ENCODE peak calls at places on chromosomes 3 and 15, in eight cellular contexts. G is NCI-H1436, R is hepatic stellate cell, W is H54, I is fibroblast of pulmonary artery, H is ureter, T is ovary, D is astrocyte. A is an unnamed sample.
A peak's percentile ranks its signal among the peaks of the same experiment; 100 is the strongest.

GRCh38 chr15:60424006-60424405 is 26.2 kb upstream of the ANXA2 start:
- DNase-seq in G (no peak), R (no peak), W (no peak), I (no peak), H (no peak), T (no peak), D (no peak), A (no peak)

GRCh38 chr15:62533687-62534086 is 368.6 kb upstream of the C2CD4B start:
- DNase-seq in G (no peak), R (no peak), W (no peak), I (no peak), H (no peak), T (no peak), D (no peak), A (no peak)

GRCh38 chr3:139994891-139995290 is 59.9 kb downstream of the CLSTN2 start:
- DNase-seq in G (no peak), R (no peak), W (no peak), I (no peak), H (no peak), T (no peak), D (no peak), A (no peak)

GRCh38 chr3:184327171-184327570 is 10.2 kb upstream of the FAM131A start:
- DNase-seq in G (no peak), R (no peak), W (no peak), I (no peak), H (no peak), T (no peak), D (no peak), A (no peak)

GRCh38 chr3:47057212-47057671 is 77.8 kb downstream of the NBEAL2 start:
- DNase-seq in G (no peak), R (no peak), W (no peak), I (no peak), H (no peak), T (no peak), D (peak; percentile 69), A (no peak)

GRCh38 chr15:35559683-35560082 is 13.7 kb upstream of the DPH6 start:
- DNase-seq in G (no peak), R (no peak), W (no peak), I (no peak), H (no peak), T (no peak), D (no peak), A (no peak)

GRCh38 chr3:132536442-132537153 is 60.5 kb upstream of the ACKR4 start:
- DNase-seq in G (no peak), R (no peak), W (no peak), I (peak; percentile 21), H (no peak), T (no peak), D (peak; percentile 13), A (no peak)

GRCh38 chr15:92091155-92091734 is 237.7 kb downstream of the SLCO3A1 start:
- DNase-seq in G (no peak), R (no peak), W (no peak), I (peak; percentile 41), H (no peak), T (no peak), D (no peak), A (peak; percentile 73)

A was measured in right lobe of liver.